ENCODE peak calls at places on chromosomes 2 and 18, in four cellular contexts. M is IMR-90, F is mesendoderm, C is H9. G is an unnamed sample.

GRCh38 chr2:79788952-79789612 is 276.2 kb downstream of the CTNNA2 start:
- DNase-seq in M (no peak), F (no peak), C (no peak), G (no peak)

GRCh38 chr2:189799531-189799930 is 15.3 kb downstream of the PMS1 start:
- DNase-seq in M (peak; percentile 83), F (no peak), C (no peak), G (peak; percentile 77)

GRCh38 chr2:106885981-106886915 is at the start of gene ST6GAL2:
- DNase-seq in M (no peak), F (peak; percentile 47), C (peak; percentile 50), G (peak; percentile 9)

GRCh38 chr2:216792222-216793001 is 67.5 kb downstream of the TNP1 start:
- DNase-seq in M (peak; percentile 48), F (peak; percentile 86), C (peak; percentile 52), G (peak; percentile 78)

GRCh38 chr2:19573784-19574183 is 215.4 kb upstream of the OSR1 start:
- DNase-seq in M (no peak), F (no peak), C (no peak), G (no peak)

GRCh38 chr2:207635468-207636200 is 10.4 kb upstream of the METTL21A start:
- DNase-seq in M (peak; percentile 62), F (peak; percentile 41), C (peak; percentile 25), G (peak; percentile 70)

GRCh38 chr2:109345653-109346165 is 216.7 kb downstream of the SH3RF3 start:
- DNase-seq in M (no peak), F (no peak), C (no peak), G (no peak)

GRCh38 chr2:150272404-150272803 is 215.1 kb downstream of the RND3 start:
- DNase-seq in M (no peak), F (no peak), C (no peak), G (no peak)

GRCh38 chr2:222424281-222424728 is at the start of gene SGPP2:
- DNase-seq in M (no peak), F (no peak), C (peak; percentile 45), G (no peak)

GRCh38 chr18:1353025-1353424 is 448.4 kb downstream of the ADCYAP1 start:
- DNase-seq in M (no peak), F (no peak), C (no peak), G (no peak)

GRCh38 chr2:66571873-66572272 is 136.9 kb downstream of the MEIS1 start:
- DNase-seq in M (peak; percentile 68), F (peak; percentile 19), C (no peak), G (no peak)

GRCh38 chr2:218081695-218082094 is 12.6 kb downstream of the RUFY4 start:
- DNase-seq in M (peak; percentile 65), F (no peak), C (peak; percentile 11), G (peak; percentile 57)

GRCh38 chr2:14016289-14016955 is 616.1 kb upstream of the LRATD1 start:
- DNase-seq in M (no peak), F (no peak), C (no peak), G (no peak)

GRCh38 chr2:25618676-25619075 is 54.7 kb downstream of the DTNB start:
- DNase-seq in M (peak; percentile 78), F (no peak), C (no peak), G (no peak)

GRCh38 chr2:16062471-16063250 is 122.3 kb downstream of the MYCN start:
- DNase-seq in M (no peak), F (no peak), C (no peak), G (no peak)

GRCh38 chr2:186862869-186863709 is 14.1 kb upstream of the ZSWIM2 start:
- DNase-seq in M (peak; percentile 35), F (peak; percentile 28), C (no peak), G (peak; percentile 51)

GRCh38 chr2:43402002-43402401 is 175.6 kb upstream of the ZFP36L2 start:
- DNase-seq in M (no peak), F (no peak), C (no peak), G (no peak)

GRCh38 chr2:84939426-84940087 is 31.4 kb upstream of the KCMF1 start:
- DNase-seq in M (no peak), F (no peak), C (no peak), G (no peak)

GRCh38 chr2:112920923-112921532 is 10.1 kb downstream of the IL37 start:
- DNase-seq in M (peak; percentile 62), F (no peak), C (no peak), G (no peak)

GRCh38 chr2:65628156-65628555 is 195.8 kb upstream of the SPRED2 start:
- DNase-seq in M (no peak), F (no peak), C (no peak), G (no peak)

GRCh38 chr2:127418300-127419111 is at the start of gene PROC:
- DNase-seq in M (no peak), F (no peak), C (peak; percentile 25), G (no peak)

GRCh38 chr18:8706545-8706980 is 1.2 kb downstream of the MTCL1 start:
- DNase-seq in M (peak; percentile 16), F (no peak), C (no peak), G (no peak)

GRCh38 chr2:103009861-103010260 is 248.0 kb downstream of the TMEM182 start:
- DNase-seq in M (no peak), F (no peak), C (no peak), G (no peak)

GRCh38 chr2:197163755-197164753 is 146.5 kb downstream of the ANKRD44 start:
- DNase-seq in M (no peak), F (peak; percentile 54), C (peak; percentile 69), G (no peak)

GRCh38 chr2:64952113-64952895 is 36.9 kb upstream of the SLC1A4 start:
- DNase-seq in M (peak; percentile 10), F (no peak), C (no peak), G (peak; percentile 91)

GRCh38 chr18:49175476-49175875 is 224.7 kb upstream of the SMAD7 start:
- DNase-seq in M (no peak), F (no peak), C (no peak), G (no peak)

GRCh38 chr2:215354771-215355695 is 43.2 kb downstream of the ATIC start:
- DNase-seq in M (peak; percentile 84), F (no peak), C (no peak), G (no peak)

GRCh38 chr2:221153226-221153625 is 418.9 kb downstream of the EPHA4 start:
- DNase-seq in M (no peak), F (no peak), C (no peak), G (no peak)

GRCh38 chr2:128812183-128812940 is 493.7 kb upstream of the HS6ST1 start:
- DNase-seq in M (no peak), F (no peak), C (peak; percentile 18), G (no peak)

GRCh38 chr2:71603311-71603794 is 150.0 kb downstream of the DYSF start:
- DNase-seq in M (no peak), F (no peak), C (peak; percentile 23), G (no peak)

GRCh38 chr2:157838442-157839161 is 37.5 kb downstream of the ACVR1 start:
- DNase-seq in M (peak; percentile 90), F (peak; percentile 87), C (no peak), G (peak; percentile 91)

GRCh38 chr2:15111718-15112117 is 449.4 kb downstream of the NBAS start:
- DNase-seq in M (no peak), F (no peak), C (no peak), G (no peak)

GRCh38 chr2:98568161-98568956 is 40.0 kb downstream of the COA5 start:
- DNase-seq in M (peak; percentile 63), F (no peak), C (no peak), G (no peak)

GRCh38 chr2:222049946-222050345 is 248.9 kb downstream of the PAX3 start:
- DNase-seq in M (peak; percentile 23), F (peak; percentile 70), C (no peak), G (peak; percentile 47)

GRCh38 chr2:174585657-174586056 is 11.9 kb downstream of the WIPF1 start:
- DNase-seq in M (no peak), F (peak; percentile 13), C (no peak), G (no peak)

GRCh38 chr2:202337706-202338346 is 38.3 kb upstream of the BMPR2 start:
- DNase-seq in M (no peak), F (peak; percentile 81), C (no peak), G (no peak)

GRCh38 chr18:46152808-46153617 is 48.8 kb downstream of the HAUS1 start:
- DNase-seq in M (no peak), F (peak; percentile 62), C (peak; percentile 58), G (no peak)

GRCh38 chr2:68251855-68252406 is 401 bp downstream of the PPP3R1 start:
- DNase-seq in M (no peak), F (peak; percentile 37), C (peak; percentile 37), G (no peak)

GRCh38 chr2:62431512-62431911 is 74.5 kb downstream of the TMEM17 start:
- DNase-seq in M (no peak), F (no peak), C (no peak), G (no peak)
- H3K4ac ChIP-seq in M (no peak overlapping the region), F (no peak overlapping the region), C (no peak overlapping the region), G (no peak overlapping the region)

GRCh38 chr2:96906719-96907404 is 37.0 kb upstream of the SEMA4C start:
- DNase-seq in M (no peak), F (peak; percentile 69), C (peak; percentile 63), G (no peak)
- H3K4ac ChIP-seq in M (no peak overlapping the region), F (peak overlapping the region; percentile 49), C (no peak overlapping the region), G (peak overlapping the region; percentile 26)

GRCh38 chr18:79681484-79682387 is 2.1 kb downstream of the CTDP1 start:
- DNase-seq in M (no peak), F (no peak), C (no peak), G (no peak)

GRCh38 chr18:79684283-79684631 is 4.7 kb downstream of the CTDP1 start:
- DNase-seq in M (no peak), F (no peak), C (no peak), G (no peak)

GRCh38 chr18:79682481-79682880 is 2.9 kb downstream of the CTDP1 start:
- DNase-seq in M (no peak), F (no peak), C (no peak), G (no peak)

GRCh38 chr18:79683626-79684282 is 4.2 kb downstream of the CTDP1 start:
- DNase-seq in M (no peak), F (no peak), C (no peak), G (no peak)

GRCh38 chr18:79682896-79683625 is 3.5 kb downstream of the CTDP1 start:
- DNase-seq in M (no peak), F (no peak), C (no peak), G (no peak)
- H3K4ac ChIP-seq in M (no peak overlapping the region), F (no peak overlapping the region), C (no peak overlapping the region), G (no peak overlapping the region)

DNA sequence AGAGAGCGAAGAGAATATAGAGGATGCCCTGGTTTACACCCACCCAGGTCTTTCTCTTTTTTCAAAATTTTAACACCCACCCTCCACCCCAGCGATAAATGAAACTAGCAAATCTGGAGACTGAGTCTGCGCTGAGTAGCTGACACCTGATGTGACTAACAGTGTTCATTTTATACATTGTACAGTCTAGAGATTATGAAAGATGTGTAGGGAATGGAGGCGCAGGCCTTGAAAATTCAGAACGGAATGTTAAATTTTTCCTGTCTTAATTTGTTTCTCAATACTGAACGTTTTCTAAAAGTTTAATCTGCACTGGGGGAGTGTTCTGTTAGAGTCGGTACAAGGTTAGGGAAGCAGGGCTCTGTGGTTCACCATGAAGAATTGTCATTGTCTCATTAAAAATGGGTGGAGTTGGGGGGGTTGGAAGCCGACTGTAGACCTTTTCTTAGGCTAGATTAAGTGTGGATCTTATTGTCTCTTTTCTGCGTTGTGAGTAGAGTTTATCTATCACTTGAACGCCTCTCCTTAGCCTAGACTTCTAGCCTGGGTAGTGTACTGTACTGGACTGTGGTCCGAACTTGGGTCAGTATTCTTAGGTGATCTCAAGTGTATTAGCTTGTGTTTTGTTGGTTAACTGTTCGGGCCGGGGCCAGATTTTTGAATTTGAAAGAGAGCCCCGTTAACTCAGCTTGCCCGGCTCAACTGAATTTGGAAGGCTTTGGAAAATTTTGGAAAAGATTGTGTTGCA is 1.9 kb downstream of the MAP4K4 start:
- DNase-seq in M (no peak), F (no peak), C (no peak), G (peak; percentile 46)
- H3K4ac ChIP-seq in M (peak overlapping the region; percentile 47), F (no peak overlapping the region), C (no peak overlapping the region), G (peak overlapping the region; percentile 48)

G was measured in mesenchymal stem cell.